ENCODE peak calls at places on chromosomes 1 and 21, in four cellular contexts. T is pancreas, D is GM23248, E is fibroblast of gingiva. F is an unnamed sample.
A peak's percentile ranks its signal among the peaks of the same experiment; 100 is the strongest.

GRCh38 chr1:154129392-154129970 is 25.4 kb downstream of the NUP210L start:
- DNase-seq in T (no peak), D (peak; percentile 47), E (no peak), F (peak; percentile 37)

GRCh38 chr21:45408811-45409261 is 3.9 kb downstream of the COL18A1 start:
- DNase-seq in T (peak; percentile 55), D (no peak), E (no peak), F (no peak)

GRCh38 chr1:1989102-1989542 is 14.5 kb downstream of the CFAP74 start:
- DNase-seq in T (peak; percentile 57), D (peak; percentile 16), E (no peak), F (no peak)

GRCh38 chr1:11272544-11272841 is 505 bp upstream of the UBIAD1 start:
- DNase-seq in T (no peak), D (no peak), E (no peak), F (no peak)

GRCh38 chr1:40182956-40183710 is 21.9 kb downstream of the RLF start:
- DNase-seq in T (no peak), D (peak; percentile 56), E (peak; percentile 4), F (peak; percentile 45)

GRCh38 chr1:230895452-230895851 is 27.1 kb upstream of the C1orf198 start:
- DNase-seq in T (no peak), D (no peak), E (no peak), F (no peak)

GRCh38 chr1:94970783-94971182 is 43.9 kb upstream of the CNN3 start:
- DNase-seq in T (no peak), D (peak; percentile 14), E (no peak), F (no peak)

GRCh38 chr1:31904339-31905092 is 33.7 kb downstream of the PTP4A2 start:
- DNase-seq in T (no peak), D (no peak), E (peak; percentile 50), F (peak; percentile 54)

GRCh38 chr1:228050571-228051181 is 31.8 kb upstream of the ARF1 start:
- DNase-seq in T (peak; percentile 31), D (no peak), E (no peak), F (no peak)

GRCh38 chr21:25750085-25750484 is 15.3 kb downstream of the GABPA start:
- DNase-seq in T (no peak), D (no peak), E (no peak), F (peak; percentile 25)

GRCh38 chr1:58805716-58806571 is 22.1 kb upstream of the JUN start:
- DNase-seq in T (no peak), D (no peak), E (no peak), F (no peak)

GRCh38 chr1:10020668-10021067 is 12.1 kb upstream of the UBE4B start:
- DNase-seq in T (no peak), D (peak; percentile 31), E (peak; percentile 33), F (no peak)

GRCh38 chr21:46425566-46425965 is 33.1 kb upstream of the DIP2A start:
- DNase-seq in T (no peak), D (no peak), E (no peak), F (no peak)

GRCh38 chr1:8639165-8639564 is 178.3 kb downstream of the RERE start:
- DNase-seq in T (no peak), D (no peak), E (no peak), F (no peak)

GRCh38 chr1:107689157-107689556 is 275.8 kb downstream of the VAV3 start:
- DNase-seq in T (no peak), D (peak; percentile 12), E (peak; percentile 55), F (no peak)

GRCh38 chr1:26912147-26912490 is 1.7 kb downstream of the NR0B2 start:
- DNase-seq in T (no peak), D (no peak), E (no peak), F (no peak)

GRCh38 chr1:107153033-107153432 is 12.2 kb downstream of the NTNG1 start:
- DNase-seq in T (no peak), D (no peak), E (no peak), F (peak; percentile 8)

GRCh38 chr1:210709694-210710093 is 381.0 kb downstream of the HHAT start:
- DNase-seq in T (no peak), D (peak; percentile 9), E (no peak), F (no peak)

GRCh38 chr1:2047749-2048729 is 2.2 kb upstream of the PRKCZ start:
- DNase-seq in T (peak; percentile 71), D (no peak), E (no peak), F (no peak)

GRCh38 chr1:112954059-112954458 is 1.9 kb downstream of the SLC16A1 start:
- DNase-seq in T (no peak), D (peak; percentile 32), E (no peak), F (no peak)

GRCh38 chr1:201584510-201584991 is 45.6 kb downstream of the NAV1 start:
- DNase-seq in T (no peak), D (peak; percentile 86), E (peak; percentile 44), F (no peak)

GRCh38 chr1:220013497-220013896 is 32.8 kb downstream of the EPRS1 start:
- DNase-seq in T (no peak), D (peak; percentile 81), E (peak; percentile 46), F (no peak)

GRCh38 chr21:29481641-29482040 is 182.9 kb downstream of the BACH1 start:
- DNase-seq in T (no peak), D (peak; percentile 67), E (peak; percentile 86), F (no peak)

GRCh38 chr1:191582169-191582568 is 576.1 kb upstream of the RGS18 start:
- DNase-seq in T (no peak), D (no peak), E (no peak), F (peak; percentile 8)

GRCh38 chr21:45463871-45464270 is 58.9 kb downstream of the COL18A1 start:
- DNase-seq in T (peak; percentile 28), D (no peak), E (no peak), F (no peak)

GRCh38 chr1:175207971-175208370 is 15.4 kb upstream of the KIAA0040 start:
- DNase-seq in T (no peak), D (no peak), E (no peak), F (no peak)

GRCh38 chr1:44553771-44554170 is 120.5 kb downstream of the TMEM53 start:
- DNase-seq in T (no peak), D (peak; percentile 76), E (peak; percentile 51), F (no peak)

GRCh38 chr1:230423261-230423660 is 2.9 kb downstream of the PGBD5 start:
- DNase-seq in T (no peak), D (no peak), E (no peak), F (no peak)

GRCh38 chr1:20095564-20096434 is 23.5 kb downstream of the PLA2G2D start:
- DNase-seq in T (no peak), D (no peak), E (no peak), F (peak; percentile 20)

GRCh38 chr1:150162862-150163706 is 13.4 kb downstream of the PLEKHO1 start:
- DNase-seq in T (no peak), D (peak; percentile 98), E (peak; percentile 99), F (peak; percentile 95)

GRCh38 chr1:210143465-210144062 is 89.0 kb upstream of the SERTAD4 start:
- DNase-seq in T (no peak), D (peak; percentile 75), E (peak; percentile 61), F (peak; percentile 63)

GRCh38 chr21:14737922-14738321 is 191.8 kb upstream of the SAMSN1 start:
- DNase-seq in T (no peak), D (peak; percentile 55), E (peak; percentile 32), F (peak; percentile 80)

GRCh38 chr1:28163496-28164120 is 12.9 kb downstream of the PTAFR start:
- DNase-seq in T (no peak), D (no peak), E (peak; percentile 35), F (no peak)

GRCh38 chr1:236864996-236865877 is 70.1 kb downstream of the MTR start:
- DNase-seq in T (no peak), D (no peak), E (peak; percentile 15), F (no peak)

GRCh38 chr1:87399264-87399663 is 70.6 kb downstream of the LMO4 start:
- DNase-seq in T (no peak), D (peak; percentile 57), E (no peak), F (no peak)

GRCh38 chr1:71788113-71788512 is 494.2 kb downstream of the NEGR1 start:
- DNase-seq in T (no peak), D (peak; percentile 3), E (no peak), F (no peak)

GRCh38 chr1:17588048-17588781 is 48.7 kb downstream of the ARHGEF10L start:
- DNase-seq in T (peak; percentile 93), D (peak; percentile 71), E (peak; percentile 75), F (peak; percentile 52)

F was measured in NB4.